ENCODE peak calls at places on chromosomes 13 and 19, in ten cellular contexts. O is glutamatergic neuron; B is thoracic aorta; W is fibroblast of lung; U is cardiac muscle cell; S is left ventricle myocardium inferior; L is activated CD8-positive, alpha-beta T cell treated with anti-CD3 and anti-CD28 coated beads for 36 hours; A is fibroblast of mammary gland; X is Calu3; D is right lobe of liver. V is an unnamed sample.

GRCh38 chr13:111129465-111130110 is 14.5 kb downstream of the ARHGEF7 start:
- DNase-seq in U (no peak), A (no peak), W (no peak), D (no peak), L (no peak), X (no peak), S (no peak), B (no peak), O (no peak), V (peak; percentile 83)

GRCh38 chr19:41564515-41565383 is 11.2 kb upstream of the CEACAM21 start:
- DNase-seq in B (no peak), A (no peak), X (no peak), O (peak; percentile 44), D (no peak), U (peak; percentile 30), L (peak; percentile 17), S (no peak), W (no peak), V (no peak)

GRCh38 chr19:860481-861098 is 1.1 kb downstream of the CFD start:
- DNase-seq in S (peak; percentile 76), A (peak; percentile 70), O (peak; percentile 62), D (peak; percentile 43), B (no peak), X (peak; percentile 78), W (peak; percentile 47), U (peak; percentile 71), L (peak; percentile 62), V (peak; percentile 91)

GRCh38 chr19:1945899-1946298 is 4.9 kb downstream of the CSNK1G2 start:
- DNase-seq in W (peak; percentile 7), B (no peak), O (peak; percentile 81), D (no peak), S (no peak), X (no peak), A (peak; percentile 49), U (peak; percentile 56), L (peak; percentile 42), V (peak; percentile 35)

GRCh38 chr13:100365678-100366077 is 222.9 kb downstream of the GGACT start:
- DNase-seq in D (no peak), S (no peak), O (no peak), A (peak; percentile 41), X (no peak), U (no peak), W (peak; percentile 16), L (no peak), B (no peak), V (no peak)

GRCh38 chr19:18157465-18158063 is 4.6 kb downstream of the PIK3R2 start:
- DNase-seq in B (no peak), W (no peak), D (peak; percentile 44), X (no peak), U (no peak), A (no peak), O (peak; percentile 56), S (no peak), L (no peak), V (no peak)

GRCh38 chr13:99958402-99959126 is 13.0 kb downstream of the ZIC5 start:
- DNase-seq in B (no peak), W (no peak), S (no peak), L (no peak), U (peak; percentile 13), A (no peak), D (no peak), O (no peak), X (no peak), V (no peak)

GRCh38 chr13:20901668-20902437 is 693 bp downstream of the XPO4 start:
- DNase-seq in B (no peak), A (peak; percentile 38), O (peak; percentile 55), U (peak; percentile 74), S (peak; percentile 14), D (peak; percentile 57), X (peak; percentile 16), W (peak; percentile 30), L (peak; percentile 24), V (peak; percentile 38)

DNA sequence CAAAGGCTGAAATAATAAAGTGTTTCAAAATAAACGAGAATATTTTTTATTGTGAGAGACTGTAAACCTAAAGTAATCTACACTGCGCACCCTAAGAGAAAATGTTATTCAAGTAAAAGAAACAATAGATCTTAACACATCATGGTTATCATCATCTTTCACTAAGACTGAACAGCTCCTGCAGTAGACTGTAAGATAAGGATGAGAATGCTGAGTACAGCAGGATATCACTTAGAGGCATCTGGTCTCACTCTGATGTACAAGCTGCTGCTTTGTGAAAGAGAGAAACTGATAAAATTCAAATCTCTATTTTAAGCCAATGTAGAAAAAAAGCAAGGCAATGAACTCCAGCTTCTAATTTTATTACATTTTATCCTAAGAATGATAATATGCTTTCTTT is 261.7 kb upstream of the HTR2A start:
- DNase-seq in D (no peak), U (no peak), W (no peak), X (no peak), O (no peak), B (no peak), A (no peak), L (no peak), S (no peak), V (no peak)
- TF ChIP-seq CTCF in D (no peak), U (no peak), W (no peak), X (no peak), O (no peak), B (no peak), A (no peak), L (no peak), S (no peak), V (no peak)

GRCh38 chr19:49395581-49396407 is 7.7 kb downstream of the KASH5 start:
- DNase-seq in D (no peak), U (no peak), X (no peak), O (no peak), B (no peak), W (no peak), S (no peak), L (no peak), A (no peak), V (no peak)

GRCh38 chr19:49400034-49400433 is 12.0 kb downstream of the KASH5 start:
- DNase-seq in D (no peak), X (no peak), A (peak; percentile 9), O (no peak), W (no peak), L (no peak), U (no peak), S (no peak), B (no peak), V (no peak)

GRCh38 chr19:49396738-49397505 is 8.9 kb downstream of the KASH5 start:
- DNase-seq in L (no peak), O (no peak), B (no peak), X (no peak), W (no peak), D (no peak), A (no peak), S (no peak), U (no peak), V (no peak)

GRCh38 chr19:49398931-49399330 is 10.9 kb downstream of the KASH5 start:
- DNase-seq in B (no peak), A (no peak), W (no peak), X (no peak), D (no peak), U (no peak), L (no peak), S (no peak), O (no peak), V (no peak)

DNA sequence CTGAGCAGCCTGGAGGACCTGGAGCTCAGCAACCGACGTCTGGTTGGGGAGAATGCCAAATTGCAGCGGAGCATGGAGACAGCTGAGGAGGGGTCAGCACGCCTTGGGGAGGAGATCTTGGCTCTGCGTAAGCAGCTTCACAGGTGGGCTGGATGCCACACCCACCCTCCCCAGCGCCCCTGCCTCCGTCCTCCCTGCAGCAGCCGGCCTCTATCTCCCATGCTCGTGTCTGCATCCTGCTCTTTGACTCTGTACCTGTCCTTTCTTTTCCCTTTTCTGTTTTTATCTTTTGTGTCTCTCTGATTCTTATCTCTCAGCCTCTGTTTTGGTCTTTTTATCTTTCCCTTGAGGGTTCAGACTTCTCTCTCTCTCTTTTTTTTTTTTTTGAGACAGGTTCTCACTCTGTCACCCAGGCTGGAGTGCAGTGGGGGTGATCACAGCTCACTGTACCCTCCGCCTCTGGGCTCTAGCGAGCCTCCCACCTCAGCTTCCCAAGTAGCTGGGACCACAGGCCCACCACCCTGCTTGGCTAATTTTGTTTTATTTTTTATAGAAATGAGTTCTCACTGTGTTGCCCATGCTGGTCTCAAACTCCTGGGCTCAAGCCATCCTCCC is 10.1 kb downstream of the KASH5 start:
- DNase-seq in L (no peak), S (no peak), X (no peak), U (no peak), D (no peak), A (no peak), B (no peak), W (no peak), O (no peak), V (no peak)
- TF ChIP-seq CTCF in L (no peak), S (no peak), X (no peak), U (no peak), D (no peak), A (no peak), B (no peak), W (no peak), O (no peak), V (no peak)

DNA sequence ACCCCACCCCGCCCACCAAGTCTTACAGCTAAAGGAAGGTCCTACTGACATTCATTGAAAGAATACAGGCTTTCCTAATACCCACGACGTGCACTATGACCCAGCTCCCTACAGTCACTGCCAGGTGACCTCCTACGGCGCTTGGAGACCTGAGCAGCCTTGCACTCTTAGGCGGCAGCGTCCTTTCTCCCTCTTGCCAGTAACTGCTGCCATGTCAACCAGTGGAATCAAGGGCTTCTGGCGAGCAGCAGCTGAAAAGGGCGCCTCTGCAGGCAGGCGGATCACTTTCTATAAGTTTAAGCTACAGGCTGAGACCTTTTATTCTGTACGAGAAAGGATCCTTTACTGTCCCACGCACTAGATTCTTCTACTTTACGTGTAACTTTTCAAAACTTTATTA is 2.0 kb downstream of the KCTD12 start:
- DNase-seq in S (peak; percentile 27), O (peak; percentile 37), B (no peak), L (peak; percentile 24), D (no peak), W (peak; percentile 5), U (peak; percentile 73), A (peak; percentile 50), X (peak; percentile 2), V (no peak)
- TF ChIP-seq CTCF in S (peak; percentile 45), O (no peak), B (peak; percentile 36), L (no peak), D (no peak), W (peak; percentile 68), U (peak; percentile 68), A (peak; percentile 49), X (no peak), V (no peak)

GRCh38 chr13:37868691-37869505 is 674 bp downstream of the TRPC4 start:
- DNase-seq in O (no peak), X (no peak), A (peak; percentile 14), U (peak; percentile 8), W (peak; percentile 58), L (no peak), B (no peak), D (no peak), S (no peak), V (no peak)

GRCh38 chr13:37869506-37869755 is 141 bp downstream of the TRPC4 start:
- DNase-seq in W (no peak), A (peak; percentile 14), O (peak; percentile 15), B (no peak), U (peak; percentile 10), D (no peak), S (no peak), L (no peak), X (no peak), V (no peak)

GRCh38 chr13:37870489-37870845 is 895 bp upstream of the TRPC4 start:
- DNase-seq in W (no peak), S (no peak), A (no peak), U (no peak), O (no peak), B (no peak), D (no peak), L (no peak), X (no peak), V (no peak)

GRCh38 chr13:37870895-37871550 is 1.5 kb upstream of the TRPC4 start:
- DNase-seq in A (peak; percentile 77), X (no peak), B (no peak), O (no peak), W (peak; percentile 81), S (no peak), D (no peak), U (no peak), L (no peak), V (no peak)

DNA sequence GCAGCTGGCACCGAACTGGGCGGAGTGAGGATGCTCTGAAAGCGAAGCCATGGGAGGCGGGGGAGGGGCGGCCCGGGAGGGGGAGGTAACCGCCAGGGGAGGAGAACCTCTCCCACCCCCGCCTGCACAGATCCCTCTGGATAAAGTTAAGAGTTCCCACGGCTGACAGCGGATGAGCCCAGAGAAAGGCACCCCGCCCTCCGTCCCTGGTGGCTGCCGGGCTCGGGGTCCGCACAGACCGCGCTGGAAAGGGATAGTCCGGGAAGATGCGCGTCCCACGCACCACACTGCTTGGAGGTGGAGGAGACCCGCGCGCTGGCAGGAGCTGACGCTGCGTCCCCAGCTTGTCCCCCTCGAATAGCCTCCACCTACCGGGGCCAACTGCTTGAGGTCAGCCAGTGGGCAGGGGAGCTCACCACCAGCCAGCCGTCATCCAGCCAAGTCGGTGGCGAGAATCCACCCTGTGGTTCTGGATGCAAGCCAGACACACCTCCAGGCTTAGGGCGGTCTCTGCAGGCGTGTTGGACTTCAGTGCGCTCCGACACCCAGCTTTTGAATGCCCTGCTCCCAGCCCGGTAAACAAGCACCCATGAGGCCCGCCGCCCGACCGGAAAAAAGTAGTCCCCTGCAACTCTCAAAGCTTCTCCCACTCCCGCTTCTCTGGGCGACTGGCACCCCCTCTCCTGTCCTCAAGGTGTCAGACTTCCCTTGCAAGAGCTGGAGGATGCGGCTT is at the start of gene TRPC4:
- DNase-seq in W (peak; percentile 76), A (peak; percentile 65), X (peak; percentile 37), L (no peak), O (peak; percentile 67), B (no peak), S (peak; percentile 40), D (no peak), U (peak; percentile 59), V (no peak)
- TF ChIP-seq CTCF in W (peak; percentile 52), A (peak; percentile 45), X (no peak), L (no peak), O (no peak), B (no peak), S (peak; percentile 62), D (peak; percentile 28), U (peak; percentile 63), V (no peak)